ENCODE peak calls at places on chromosomes 12 and 14, in six cellular contexts. One of them, this sample, is unnamed.
A peak's percentile ranks its signal among the peaks of the same experiment; 100 is the strongest.

GRCh38 chr12:127025545-127025944 is 1241.4 kb upstream of the TMEM132C start:
- DNase-seq in NCI-H69: no peak
- DNase-seq in RWPE1: peak; percentile 14
- DNase-seq in transverse colon: no peak
- DNase-seq in cardiac fibroblast: no peak
- DNase-seq in neuronal stem cell: no peak
- DNase-seq in this sample: no peak

GRCh38 chr12:123063535-123063934 is 83.1 kb downstream of the ARL6IP4 start:
- DNase-seq in NCI-H69: peak; percentile 72
- DNase-seq in RWPE1: no peak
- DNase-seq in transverse colon: no peak
- DNase-seq in cardiac fibroblast: no peak
- DNase-seq in neuronal stem cell: peak; percentile 33
- DNase-seq in this sample: peak; percentile 66

GRCh38 chr14:91139776-91140175 is 25.9 kb downstream of the DGLUCY start:
- DNase-seq in NCI-H69: no peak
- DNase-seq in RWPE1: no peak
- DNase-seq in transverse colon: no peak
- DNase-seq in cardiac fibroblast: no peak
- DNase-seq in neuronal stem cell: no peak
- DNase-seq in this sample: no peak

GRCh38 chr14:104865069-104865630 is at the start of gene CEP170B:
- DNase-seq in NCI-H69: peak; percentile 76
- DNase-seq in RWPE1: peak; percentile 78
- DNase-seq in transverse colon: no peak
- DNase-seq in cardiac fibroblast: peak; percentile 51
- DNase-seq in neuronal stem cell: no peak
- DNase-seq in this sample: peak; percentile 28

GRCh38 chr12:118034429-118035193 is 18.1 kb downstream of the RFC5 start:
- DNase-seq in NCI-H69: peak; percentile 70
- DNase-seq in RWPE1: peak; percentile 37
- DNase-seq in transverse colon: peak; percentile 25
- DNase-seq in cardiac fibroblast: peak; percentile 58
- DNase-seq in neuronal stem cell: no peak
- DNase-seq in this sample: peak; percentile 53

GRCh38 chr12:32983968-32984367 is 87.4 kb upstream of the PKP2 start:
- DNase-seq in NCI-H69: peak; percentile 19
- DNase-seq in RWPE1: no peak
- DNase-seq in transverse colon: no peak
- DNase-seq in cardiac fibroblast: no peak
- DNase-seq in neuronal stem cell: no peak
- DNase-seq in this sample: peak; percentile 77

GRCh38 chr12:122423258-122424165 is 1.0 kb upstream of the CLIP1 start:
- DNase-seq in NCI-H69: peak; percentile 79
- DNase-seq in RWPE1: no peak
- DNase-seq in transverse colon: peak; percentile 31
- DNase-seq in cardiac fibroblast: peak; percentile 39
- DNase-seq in neuronal stem cell: peak; percentile 84
- DNase-seq in this sample: peak; percentile 84

GRCh38 chr14:64645220-64645891 is 58.9 kb upstream of the PLEKHG3 start:
- DNase-seq in NCI-H69: peak; percentile 91
- DNase-seq in RWPE1: no peak
- DNase-seq in transverse colon: no peak
- DNase-seq in cardiac fibroblast: peak; percentile 95
- DNase-seq in neuronal stem cell: peak; percentile 35
- DNase-seq in this sample: no peak